ENCODE peak calls at places on chromosomes 13 and 19, in nine cellular contexts. N is fibroblast of lung, M is PC-3, U is SK-N-SH, F is MM.1S, K is HCT116, P is astrocyte, L is mesendoderm, Q is Karpas-422. B is an unnamed sample. For H3K79me2 and H3K36me3, the result is how much of the 10 kb centered on the place peaks cover.

GRCh38 chr13:92963029-92963428 is 263.6 kb upstream of the GPC6 start:
- DNase-seq in K (no peak), M (peak), N (peak), P (peak), Q (no peak), L (no peak), U (no peak), F (no peak), B (no peak)

GRCh38 chr19:10768369-10768768 is 50.5 kb downstream of the DNM2 start:
- DNase-seq in L (no peak), F (no peak), N (no peak), U (no peak), Q (no peak), P (no peak), M (no peak), K (no peak), B (no peak)

GRCh38 chr19:30428856-30429255 is 56.7 kb downstream of the ZNF536 start:
- DNase-seq in L (no peak), N (no peak), P (no peak), M (no peak), K (no peak), U (no peak), F (no peak), Q (no peak), B (no peak)

GRCh38 chr19:19259741-19260140 is 13.4 kb downstream of the TM6SF2 start:
- DNase-seq in Q (peak), P (peak), N (peak), L (peak), K (peak), U (peak), F (peak), M (peak), B (no peak)

GRCh38 chr13:113756441-113757097 is 2.5 kb upstream of the TMEM255B start:
- DNase-seq in M (peak), K (no peak), L (no peak), U (no peak), F (no peak), Q (no peak), N (no peak), P (no peak), B (no peak)

GRCh38 chr19:57560049-57560491 is 407 bp upstream of the ZNF550 start:
- DNase-seq in L (no peak), M (peak), U (peak), K (no peak), N (peak), P (peak), F (no peak), Q (no peak), B (peak)

GRCh38 chr19:371501-372160 is 27.0 kb upstream of the MIER2 start:
- DNase-seq in M (no peak), L (no peak), F (peak), Q (peak), P (no peak), N (no peak), K (no peak), U (peak), B (no peak)

GRCh38 chr13:73334459-73334858 is 275.7 kb downstream of the KLF5 start:
- DNase-seq in Q (no peak), F (no peak), L (no peak), P (no peak), M (peak), K (no peak), N (no peak), U (no peak), B (peak)

GRCh38 chr19:12720851-12721655 is 2.7 kb downstream of the TNPO2 start:
- DNase-seq in K (no peak), P (peak), U (peak), Q (peak), M (peak), N (peak), F (no peak), L (no peak), B (no peak)

GRCh38 chr19:629961-630714 is 3.2 kb downstream of the POLRMT start:
- DNase-seq in Q (no peak), P (no peak), M (no peak), K (no peak), N (no peak), U (no peak), F (no peak), L (no peak), B (no peak)

GRCh38 chr13:91313103-91313502 is 34.4 kb upstream of the MIR17HG start:
- DNase-seq in Q (peak), N (peak), P (no peak), K (no peak), U (peak), F (peak), L (peak), M (peak), B (no peak)

GRCh38 chr19:633786-634639 is 676 bp upstream of the POLRMT start:
- DNase-seq in M (no peak), F (peak), P (peak), K (no peak), U (no peak), L (peak), N (no peak), Q (no peak), B (peak)

GRCh38 chr19:41691268-41691970 is 3.3 kb upstream of the CEACAM7 start:
- DNase-seq in U (peak), N (no peak), K (no peak), Q (peak), M (peak), L (peak), F (peak), P (no peak), B (no peak)

GRCh38 chr19:368624-369020 is 24.0 kb upstream of the MIER2 start:
- DNase-seq in N (no peak), M (no peak), P (no peak), U (no peak), F (no peak), K (no peak), Q (no peak), L (no peak), B (no peak)

GRCh38 chr13:32211788-32212187 is 103.4 kb downstream of the ZAR1L start:
- DNase-seq in Q (no peak), F (no peak), P (peak), N (peak), L (peak), M (no peak), K (no peak), U (no peak), B (no peak)

GRCh38 chr13:96900992-96901391 is 93.3 kb downstream of the OXGR1 start:
- DNase-seq in Q (no peak), K (no peak), L (peak), M (no peak), F (no peak), U (peak), P (no peak), N (peak), B (no peak)

GRCh38 chr13:113548171-113548641 is 36.3 kb upstream of the TFDP1 start:
- DNase-seq in P (peak), K (no peak), F (no peak), U (peak), Q (no peak), M (no peak), N (peak), L (no peak), B (no peak)

GRCh38 chr13:78430166-78430791 is 173.1 kb downstream of the POU4F1 start:
- DNase-seq in K (no peak), P (no peak), L (peak), Q (no peak), M (no peak), U (no peak), N (no peak), F (no peak), B (no peak)

GRCh38 chr19:54465367-54466109 is 2.0 kb upstream of the LENG9 start:
- DNase-seq in Q (no peak), P (no peak), N (no peak), F (no peak), U (no peak), L (no peak), M (no peak), K (no peak), B (no peak)

GRCh38 chr19:42023121-42023942 is 29.3 kb upstream of the ATP1A3 start:
- DNase-seq in F (peak), Q (peak), M (peak), P (no peak), K (peak), N (peak), L (peak), U (peak), B (peak)

GRCh38 chr13:113349050-113349449 is 14.9 kb downstream of the GRTP1 start:
- DNase-seq in L (no peak), U (no peak), N (no peak), P (no peak), M (no peak), Q (no peak), F (no peak), K (no peak), B (no peak)

GRCh38 chr19:41445575-41445974 is 2.6 kb downstream of the ERICH4 start:
- DNase-seq in F (no peak), N (no peak), Q (no peak), K (no peak), P (no peak), U (no peak), M (no peak), L (no peak), B (no peak)

GRCh38 chr19:10603084-10603872 is 16.2 kb upstream of the AP1M2 start:
- DNase-seq in U (peak), Q (peak), L (peak), M (no peak), K (no peak), F (no peak), N (no peak), P (no peak), B (peak)

GRCh38 chr13:59318320-59318930 is 845.3 kb downstream of the DIAPH3 start:
- DNase-seq in K (peak), U (peak), L (peak), F (peak), N (peak), M (peak), Q (peak), P (peak), B (peak)

GRCh38 chr19:29320076-29320475 is 107.1 kb upstream of the UQCRFS1 start:
- DNase-seq in U (no peak), L (no peak), M (no peak), K (no peak), F (no peak), P (no peak), Q (peak), N (no peak), B (no peak)

GRCh38 chr19:35347171-35347929 is at the start of gene FFAR1:
- DNase-seq in M (no peak), L (no peak), P (no peak), K (no peak), N (no peak), Q (peak), U (no peak), F (no peak), B (no peak)

GRCh38 chr13:42364613-42365000 is 92.7 kb downstream of the AKAP11 start:
- DNase-seq in F (no peak), P (no peak), M (no peak), U (no peak), L (peak), N (no peak), Q (peak), K (no peak), B (no peak)

GRCh38 chr13:22194106-22194810 is 523.4 kb downstream of the FGF9 start:
- DNase-seq in M (no peak), P (no peak), N (no peak), Q (no peak), L (no peak), F (no peak), U (no peak), K (no peak), B (no peak)

GRCh38 chr19:18263324-18264215 is 10.7 kb downstream of the IQCN start:
- DNase-seq in M (no peak), U (no peak), F (no peak), K (no peak), Q (no peak), L (no peak), N (no peak), P (no peak), B (no peak)

GRCh38 chr19:13401388-13401787 is 104.9 kb downstream of the CACNA1A start:
- DNase-seq in L (peak), M (peak), F (no peak), U (no peak), N (peak), Q (peak), K (peak), P (peak), B (no peak)

GRCh38 chr13:32246468-32246867 is 68.7 kb downstream of the ZAR1L start:
- DNase-seq in N (peak), L (peak), U (peak), M (peak), K (peak), Q (peak), F (peak), P (peak), B (peak)

GRCh38 chr19:50817941-50818858 is 5.4 kb downstream of the KLK1 start:
- DNase-seq in P (no peak), N (no peak), U (peak), L (peak), M (peak), Q (peak), K (peak), F (no peak), B (peak)

GRCh38 chr13:99796175-99796819 is 175.3 kb downstream of the ZIC5 start:
- DNase-seq in M (peak), Q (peak), P (peak), K (no peak), U (no peak), L (peak), N (peak), F (peak), B (no peak)

GRCh38 chr13:42355118-42355840 is 83.3 kb downstream of the AKAP11 start:
- DNase-seq in M (no peak), F (no peak), K (no peak), U (no peak), L (peak), P (no peak), N (peak), Q (no peak), B (no peak)

GRCh38 chr13:44219808-44220544 is 153.6 kb upstream of the SERP2 start:
- DNase-seq in P (peak), N (peak), L (no peak), Q (no peak), K (no peak), F (no peak), M (peak), U (no peak), B (no peak)

GRCh38 chr13:36801035-36801434 is 18.0 kb upstream of the RFXAP start:
- DNase-seq in M (peak), K (no peak), U (no peak), F (no peak), Q (no peak), P (no peak), N (no peak), L (no peak), B (no peak)

GRCh38 chr19:47716270-47716937 is 3.2 kb downstream of the EHD2 start:
- DNase-seq in M (no peak), F (no peak), N (no peak), Q (no peak), L (no peak), U (no peak), K (no peak), P (no peak), B (no peak)
- H3K79me2 ChIP-seq in M (under half), F (under half), N (half or more), Q (under half), L (under half), U (half or more), K (under half), P (half or more), B (under half)

GRCh38 chr19:15365264-15365663 is 14.3 kb downstream of the AKAP8 start:
- DNase-seq in L (no peak), F (no peak), N (no peak), K (no peak), U (no peak), Q (no peak), M (no peak), P (no peak), B (no peak)
- H3K36me3 ChIP-seq in L (under half), F (under half), N (under half), K (half or more), U (half or more), Q (under half), M (under half), P (under half), B (under half)

GRCh38 chr19:47428177-47428894 is 9.0 kb upstream of the MEIS3 start:
- DNase-seq in F (peak), Q (peak), M (peak), P (peak), N (peak), K (peak), U (peak), L (peak), B (peak)

GRCh38 chr19:47427241-47428176 is 8.2 kb upstream of the MEIS3 start:
- DNase-seq in F (peak), Q (peak), P (peak), L (peak), K (peak), N (peak), M (peak), U (peak), B (peak)

GRCh38 chr19:47432091-47432490 is 12.8 kb upstream of the MEIS3 start:
- DNase-seq in P (no peak), M (no peak), U (no peak), K (no peak), F (no peak), N (no peak), L (no peak), Q (no peak), B (no peak)

GRCh38 chr19:47430041-47430802 is 10.9 kb upstream of the MEIS3 start:
- DNase-seq in M (no peak), P (peak), L (peak), F (no peak), Q (no peak), U (no peak), N (peak), K (no peak), B (peak)

GRCh38 chr19:47429140-47429793 is 9.9 kb upstream of the MEIS3 start:
- DNase-seq in L (peak), M (no peak), U (no peak), N (no peak), Q (no peak), F (no peak), K (no peak), P (no peak), B (no peak)
- H3K4me3 ChIP-seq in L (no peak), M (no peak), U (no peak), N (no peak), Q (peak), F (no peak), K (peak), P (no peak), B (no peak)

GRCh38 chr19:49614096-49614857 is 23.3 kb downstream of the PRR12 start:
- DNase-seq in K (no peak), U (no peak), P (peak), M (peak), N (peak), L (no peak), F (no peak), Q (no peak), B (peak)
- H3K79me2 ChIP-seq in K (half or more), U (half or more), P (half or more), M (under half), N (under half), L (under half), F (under half), Q (under half), B (under half)

GRCh38 chr19:5711025-5711424 is 8.9 kb downstream of the LONP1 start:
- DNase-seq in P (no peak), U (no peak), L (no peak), Q (no peak), F (no peak), M (no peak), N (no peak), K (no peak), B (no peak)
- H3K36me3 ChIP-seq in P (under half), U (under half), L (under half), Q (under half), F (under half), M (half or more), N (under half), K (half or more), B (under half)

GRCh38 chr19:34181111-34181864 is 9.0 kb downstream of the LSM14A start:
- DNase-seq in N (peak), M (peak), P (no peak), L (no peak), K (no peak), F (no peak), U (no peak), Q (no peak), B (no peak)

GRCh38 chr19:34182125-34182524 is 9.8 kb downstream of the LSM14A start:
- DNase-seq in M (no peak), Q (no peak), P (no peak), K (no peak), F (no peak), N (no peak), U (no peak), L (no peak), B (no peak)

GRCh38 chr19:34180709-34181108 is 8.4 kb downstream of the LSM14A start:
- DNase-seq in K (no peak), F (no peak), M (no peak), U (peak), P (no peak), Q (no peak), L (no peak), N (no peak), B (no peak)

GRCh38 chr19:34179066-34179465 is 6.8 kb downstream of the LSM14A start:
- DNase-seq in P (no peak), K (no peak), Q (no peak), F (no peak), L (no peak), M (no peak), N (no peak), U (no peak), B (no peak)

DNA sequence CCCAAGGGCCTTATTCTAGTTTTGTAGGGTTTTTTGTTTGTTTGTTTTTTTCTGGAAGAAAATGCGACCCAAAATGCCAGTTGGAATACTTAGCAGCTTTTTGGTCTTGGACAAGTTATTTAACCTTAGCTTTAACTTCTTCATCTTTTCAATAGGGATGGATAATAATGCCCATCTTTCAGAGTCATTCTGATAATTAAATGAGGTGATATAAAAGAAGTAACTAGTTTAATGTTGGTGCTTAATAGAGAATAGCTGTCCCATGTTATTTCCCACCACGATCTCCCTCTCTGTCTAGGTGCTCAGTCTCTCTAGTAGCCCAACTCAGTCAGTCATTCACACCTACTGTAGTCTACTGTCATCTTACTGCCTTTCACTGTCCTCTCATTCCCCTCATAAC is 8.0 kb downstream of the LSM14A start:
- DNase-seq in L (no peak), M (no peak), K (no peak), P (no peak), U (no peak), N (no peak), F (no peak), Q (no peak), B (no peak)
- H3K4me3 ChIP-seq in L (no peak), M (no peak), K (no peak), P (no peak), U (no peak), N (no peak), F (no peak), Q (no peak), B (no peak)

GRCh38 chr13:20988033-20988908 is 73.1 kb downstream of the LATS2 start:
- DNase-seq in F (no peak), U (no peak), K (no peak), L (no peak), M (no peak), Q (no peak), P (no peak), N (no peak), B (no peak)
- H3K79me2 ChIP-seq in F (under half), U (half or more), K (under half), L (under half), M (under half), Q (under half), P (half or more), N (under half), B (under half)

GRCh38 chr19:39471756-39472536 is 8.7 kb upstream of the TIMM50 start:
- DNase-seq in F (no peak), K (no peak), M (no peak), N (no peak), L (no peak), U (no peak), P (no peak), Q (no peak), B (no peak)
- H3K36me3 ChIP-seq in F (under half), K (half or more), M (under half), N (half or more), L (under half), U (half or more), P (half or more), Q (under half), B (under half)

DNA sequence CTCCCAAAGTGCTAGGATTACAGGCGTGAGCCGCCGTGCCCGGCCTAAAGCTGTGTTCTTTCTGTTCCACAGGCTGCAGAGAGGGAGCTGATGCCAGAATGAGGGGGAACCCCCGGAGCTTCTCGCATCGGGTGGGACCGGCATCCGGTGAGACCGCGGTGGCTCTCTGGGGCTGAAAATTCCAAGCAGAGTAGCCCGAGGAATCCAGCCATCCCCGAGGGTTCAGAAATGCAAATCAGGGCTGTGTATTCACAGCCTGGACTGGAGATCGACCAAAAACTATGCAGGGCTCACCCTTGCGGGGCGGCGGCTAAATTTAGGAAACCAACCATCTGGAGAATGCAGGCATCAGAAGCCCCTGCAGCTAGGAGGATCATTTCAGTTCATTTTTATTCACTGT is 99.2 kb downstream of the GNG7 start:
- DNase-seq in N (peak), P (peak), Q (no peak), L (peak), K (no peak), U (no peak), M (no peak), F (no peak), B (no peak)
- H3K4me3 ChIP-seq in N (peak), P (no peak), Q (no peak), L (no peak), K (no peak), U (no peak), M (no peak), F (no peak), B (no peak)

DNA sequence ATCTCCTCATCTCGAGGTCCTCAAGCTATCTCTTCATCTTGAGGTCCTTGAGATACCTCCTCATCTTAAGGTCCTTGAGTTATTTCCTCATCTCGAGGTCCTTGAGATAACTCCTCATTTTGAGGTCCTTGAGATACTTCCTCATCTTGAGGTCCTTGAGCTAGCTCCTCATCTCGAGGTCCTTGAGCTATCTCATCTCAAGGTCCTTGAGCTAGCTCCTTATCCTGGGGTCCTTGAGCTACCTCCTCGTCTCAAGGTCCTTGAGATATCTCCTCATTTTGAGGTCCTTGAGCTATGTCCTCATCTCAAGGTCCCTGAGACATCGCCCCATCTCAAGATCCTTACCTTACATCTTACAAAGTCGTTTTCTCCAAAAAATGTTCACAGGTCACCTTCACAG is 18.7 kb downstream of the VAV1 start:
- DNase-seq in U (no peak), P (no peak), L (no peak), M (no peak), N (no peak), K (no peak), F (no peak), Q (no peak), B (no peak)
- H3K79me2 ChIP-seq in U (under half), P (under half), L (under half), M (under half), N (under half), K (under half), F (half or more), Q (half or more), B (under half)